ENCODE peak calls at places on chromosomes 16 and 17, in seven cellular contexts. L is ELF-1; A is stimulated activated CD4-positive, alpha-beta T cell treated with anti-CD3 and anti-CD28 coated beads, Interleukin-1b, Interleukin-23, amount 100 ng/mL, for 24 hours; P is psoas muscle; F is small intestine; W is NCI-H510A treated with DMSO at 0.1 percent for 48 hours; X is upper lobe of right lung. U is an unnamed sample.

GRCh38 chr17:76635039-76635438 is 8.5 kb downstream of the ST6GALNAC1 start:
- DNase-seq in L (no peak), A (no peak), X (peak; percentile 6), F (no peak), W (no peak), P (no peak), U (peak; percentile 41)

GRCh38 chr16:11985250-11985649 is 8.7 kb downstream of the SNX29 start:
- DNase-seq in P (no peak), X (no peak), L (no peak), A (no peak), W (no peak), F (no peak), U (no peak)

GRCh38 chr16:1152651-1153259 is at the start of gene CACNA1H:
- DNase-seq in W (no peak), P (no peak), A (peak; percentile 24), X (no peak), L (no peak), F (no peak), U (no peak)

GRCh38 chr16:77986021-77986420 is 36.3 kb upstream of the CLEC3A start:
- DNase-seq in W (no peak), X (no peak), A (no peak), F (no peak), P (no peak), L (no peak), U (no peak)

GRCh38 chr16:50812876-50813466 is 71.1 kb downstream of the CYLD start:
- DNase-seq in X (no peak), W (no peak), A (no peak), L (no peak), P (no peak), F (no peak), U (no peak)

GRCh38 chr17:75856062-75856681 is 1.0 kb upstream of the WBP2 start:
- DNase-seq in F (no peak), X (no peak), W (peak; percentile 14), A (no peak), P (no peak), L (no peak), U (peak; percentile 85)

GRCh38 chr17:44900894-44901293 is 1.6 kb upstream of the EFTUD2 start:
- DNase-seq in W (peak; percentile 75), L (no peak), P (no peak), A (no peak), F (no peak), X (no peak), U (peak; percentile 97)

GRCh38 chr17:41464682-41465081 is 2.5 kb downstream of the KRT32 start:
- DNase-seq in F (peak; percentile 45), A (no peak), W (no peak), P (peak; percentile 35), L (no peak), X (no peak), U (no peak)

GRCh38 chr17:41003926-41004325 is 4.2 kb upstream of the KRTAP3-2 start:
- DNase-seq in A (no peak), F (no peak), L (no peak), W (no peak), X (no peak), P (no peak), U (no peak)

GRCh38 chr17:79970576-79971068 is 65.0 kb downstream of the TBC1D16 start:
- DNase-seq in P (no peak), X (peak; percentile 59), A (no peak), L (peak; percentile 73), W (no peak), F (no peak), U (peak; percentile 54)

GRCh38 chr17:3738562-3739295 is 15.0 kb downstream of the HASPIN start:
- DNase-seq in A (peak; percentile 60), F (peak; percentile 82), P (no peak), W (peak; percentile 26), X (peak; percentile 78), L (peak; percentile 49), U (no peak)

GRCh38 chr17:9239821-9240658 is 218.7 kb downstream of the NTN1 start:
- DNase-seq in A (peak; percentile 46), L (no peak), P (peak; percentile 82), X (peak; percentile 90), F (peak; percentile 74), W (no peak), U (peak; percentile 43)

GRCh38 chr16:21218135-21218534 is 6.8 kb upstream of the ZP2 start:
- DNase-seq in X (no peak), P (no peak), F (no peak), A (no peak), L (no peak), W (no peak), U (no peak)

GRCh38 chr17:80124351-80124981 is 22.5 kb downstream of the EIF4A3 start:
- DNase-seq in P (no peak), F (peak; percentile 39), W (peak; percentile 50), X (no peak), A (no peak), L (peak; percentile 82), U (peak; percentile 83)

GRCh38 chr17:30095507-30096244 is 20.9 kb upstream of the NSRP1 start:
- DNase-seq in X (no peak), W (peak; percentile 62), F (peak; percentile 59), L (peak; percentile 39), A (no peak), P (no peak), U (peak; percentile 30)

GRCh38 chr17:60535382-60536279 is 9.6 kb upstream of the APPBP2 start:
- DNase-seq in F (no peak), W (no peak), X (no peak), L (no peak), A (no peak), P (no peak), U (no peak)

GRCh38 chr17:1967092-1967662 is 58.0 kb downstream of the RTN4RL1 start:
- DNase-seq in A (no peak), P (no peak), W (peak; percentile 24), X (no peak), F (no peak), L (peak; percentile 94), U (peak; percentile 58)

GRCh38 chr17:59846391-59847165 is 46.2 kb downstream of the TUBD1 start:
- DNase-seq in A (no peak), L (peak; percentile 79), X (peak; percentile 71), F (peak; percentile 75), W (peak; percentile 97), P (peak; percentile 41), U (peak; percentile 49)

GRCh38 chr16:57029161-57030160 is 40.1 kb downstream of the NLRC5 start:
- DNase-seq in F (no peak), A (no peak), W (no peak), X (no peak), P (no peak), L (peak; percentile 32), U (peak; percentile 84)

GRCh38 chr17:77204531-77204930 is 63.8 kb downstream of the SEC14L1 start:
- DNase-seq in A (no peak), W (no peak), L (no peak), P (no peak), F (no peak), X (no peak), U (no peak)

GRCh38 chr16:54687043-54687655 is 243.5 kb upstream of the IRX5 start:
- DNase-seq in A (no peak), L (peak; percentile 21), X (no peak), P (no peak), W (no peak), F (no peak), U (no peak)

GRCh38 chr17:57823469-57824401 is 26.1 kb downstream of the MRPS23 start:
- DNase-seq in X (no peak), A (no peak), W (peak; percentile 57), P (no peak), L (no peak), F (no peak), U (no peak)

GRCh38 chr17:77501751-77502625 is 361.2 kb downstream of the SEC14L1 start:
- DNase-seq in P (no peak), L (no peak), F (no peak), A (no peak), X (peak; percentile 48), W (no peak), U (no peak)

GRCh38 chr16:3641801-3642396 is 12.6 kb upstream of the DNASE1 start:
- DNase-seq in A (no peak), X (peak; percentile 52), L (no peak), F (no peak), P (no peak), W (no peak), U (no peak)

GRCh38 chr16:48165961-48166578 is 10.3 kb upstream of the ABCC12 start:
- DNase-seq in F (no peak), P (no peak), X (no peak), L (peak; percentile 32), A (no peak), W (no peak), U (peak; percentile 67)

GRCh38 chr17:15285466-15285865 is 20.3 kb upstream of the PMP22 start:
- DNase-seq in F (no peak), X (no peak), P (no peak), L (no peak), W (no peak), A (no peak), U (no peak)